ENCODE peak calls at places on chromosome 21, in six cellular contexts. X, H, K, P, E and Q are unnamed samples.

GRCh38 chr21:39562791-39563770 is 49.7 kb upstream of the B3GALT5 start:
- DNase-seq in X (no peak), H (no peak), K (no peak), P (no peak), E (no peak), Q (no peak)

GRCh38 chr21:38351176-38351959 is 94.6 kb downstream of the KCNJ15 start:
- DNase-seq in X (no peak), H (no peak), K (no peak), P (no peak), E (no peak), Q (no peak)

GRCh38 chr21:26977741-26978140 is 10.9 kb upstream of the ADAMTS5 start:
- DNase-seq in X (no peak), H (no peak), K (no peak), P (no peak), E (no peak), Q (no peak)

GRCh38 chr21:25496825-25497482 is 110.3 kb downstream of the MRPL39 start:
- DNase-seq in X (no peak), H (no peak), K (no peak), P (no peak), E (no peak), Q (no peak)

GRCh38 chr21:42299324-42300044 is 15.7 kb downstream of the TFF3 start:
- DNase-seq in X (no peak), H (no peak), K (no peak), P (no peak), E (no peak), Q (peak)

GRCh38 chr21:31099122-31099521 is 60.8 kb upstream of the KRTAP19-8 start:
- DNase-seq in X (no peak), H (no peak), K (no peak), P (no peak), E (no peak), Q (no peak)

GRCh38 chr21:37737996-37738395 is 178.3 kb downstream of the KCNJ6 start:
- DNase-seq in X (no peak), H (no peak), K (no peak), P (no peak), E (no peak), Q (peak)

GRCh38 chr21:14889080-14889805 is 175.6 kb downstream of the NRIP1 start:
- DNase-seq in X (no peak), H (no peak), K (peak), P (no peak), E (no peak), Q (no peak)

GRCh38 chr21:26140185-26140584 is 30.4 kb downstream of the APP start:
- DNase-seq in X (peak), H (peak), K (peak), P (no peak), E (peak), Q (peak)

GRCh38 chr21:43865471-43866181 is 603 bp downstream of the AGPAT3 start:
- DNase-seq in X (no peak), H (peak), K (no peak), P (no peak), E (peak), Q (peak)

GRCh38 chr21:43867936-43868335 is 2.9 kb downstream of the AGPAT3 start:
- DNase-seq in X (no peak), H (no peak), K (peak), P (no peak), E (no peak), Q (no peak)

GRCh38 chr21:43866233-43866632 is 1.2 kb downstream of the AGPAT3 start:
- DNase-seq in X (no peak), H (no peak), K (no peak), P (no peak), E (peak), Q (peak)

GRCh38 chr21:43867332-43867703 is 2.3 kb downstream of the AGPAT3 start:
- DNase-seq in X (no peak), H (no peak), K (no peak), P (no peak), E (no peak), Q (no peak)

DNA sequence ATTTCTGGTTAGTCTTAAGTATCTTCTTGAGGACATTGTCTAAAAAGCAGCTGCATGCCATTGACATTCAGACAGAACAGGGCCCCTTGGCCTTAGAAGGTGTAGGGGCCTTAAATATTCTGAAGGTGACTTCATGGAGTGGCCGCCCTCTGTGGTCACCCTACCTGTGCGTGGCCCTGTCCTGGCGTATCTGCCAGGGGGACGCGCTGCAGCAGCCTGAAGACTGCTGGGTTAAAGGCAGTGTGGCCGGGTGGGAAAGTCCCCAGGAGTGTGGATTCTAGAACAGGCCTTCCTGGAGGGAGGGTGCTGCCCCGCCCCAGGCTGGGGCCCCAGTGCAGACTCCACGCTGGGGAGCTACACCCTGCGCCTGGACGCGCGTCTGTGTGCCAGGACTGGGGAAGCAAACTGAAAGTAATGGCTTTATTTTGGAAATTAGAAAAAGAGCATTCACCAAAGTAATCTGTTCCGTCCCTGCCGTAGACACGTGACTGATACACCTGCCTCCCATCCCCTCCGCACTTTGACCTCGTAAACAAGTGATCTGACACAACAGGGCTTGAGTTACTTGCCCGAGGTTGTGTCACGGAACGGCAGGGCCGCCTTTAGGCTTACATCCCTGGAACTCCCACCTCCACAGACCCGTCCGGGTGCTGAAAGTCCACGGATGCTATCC is 1.8 kb downstream of the AGPAT3 start:
- DNase-seq in X (peak), H (no peak), K (peak), P (peak), E (peak), Q (no peak)
- TF ChIP-seq POLR2A in X (no peak), H (no peak), K (peak), P (peak), E (no peak), Q (no peak)

GRCh38 chr21:45011911-45012660 is 62.3 kb upstream of the ADARB1 start:
- DNase-seq in X (peak), H (peak), K (peak), P (no peak), E (no peak), Q (no peak)
- TF ChIP-seq CTCF in X (peak), H (no peak), K (peak), P (no peak), E (no peak), Q (no peak)

GRCh38 chr21:46189213-46189958 is 5.1 kb upstream of the SPATC1L start:
- DNase-seq in X (peak), H (no peak), K (no peak), P (no peak), E (peak), Q (no peak)
- TF ChIP-seq MYC in X (no peak), H (no peak), K (no peak), P (no peak), E (no peak), Q (no peak)

GRCh38 chr21:29235714-29236197 is 63.0 kb upstream of the BACH1 start:
- DNase-seq in X (no peak), H (no peak), K (no peak), P (peak), E (no peak), Q (no peak)

GRCh38 chr21:29231781-29232548 is 66.8 kb upstream of the BACH1 start:
- DNase-seq in X (no peak), H (no peak), K (no peak), P (no peak), E (no peak), Q (no peak)

GRCh38 chr21:29230541-29231275 is 68.0 kb upstream of the BACH1 start:
- DNase-seq in X (no peak), H (no peak), K (no peak), P (no peak), E (no peak), Q (no peak)

GRCh38 chr21:29233611-29234540 is 64.8 kb upstream of the BACH1 start:
- DNase-seq in X (no peak), H (no peak), K (no peak), P (peak), E (no peak), Q (no peak)

DNA sequence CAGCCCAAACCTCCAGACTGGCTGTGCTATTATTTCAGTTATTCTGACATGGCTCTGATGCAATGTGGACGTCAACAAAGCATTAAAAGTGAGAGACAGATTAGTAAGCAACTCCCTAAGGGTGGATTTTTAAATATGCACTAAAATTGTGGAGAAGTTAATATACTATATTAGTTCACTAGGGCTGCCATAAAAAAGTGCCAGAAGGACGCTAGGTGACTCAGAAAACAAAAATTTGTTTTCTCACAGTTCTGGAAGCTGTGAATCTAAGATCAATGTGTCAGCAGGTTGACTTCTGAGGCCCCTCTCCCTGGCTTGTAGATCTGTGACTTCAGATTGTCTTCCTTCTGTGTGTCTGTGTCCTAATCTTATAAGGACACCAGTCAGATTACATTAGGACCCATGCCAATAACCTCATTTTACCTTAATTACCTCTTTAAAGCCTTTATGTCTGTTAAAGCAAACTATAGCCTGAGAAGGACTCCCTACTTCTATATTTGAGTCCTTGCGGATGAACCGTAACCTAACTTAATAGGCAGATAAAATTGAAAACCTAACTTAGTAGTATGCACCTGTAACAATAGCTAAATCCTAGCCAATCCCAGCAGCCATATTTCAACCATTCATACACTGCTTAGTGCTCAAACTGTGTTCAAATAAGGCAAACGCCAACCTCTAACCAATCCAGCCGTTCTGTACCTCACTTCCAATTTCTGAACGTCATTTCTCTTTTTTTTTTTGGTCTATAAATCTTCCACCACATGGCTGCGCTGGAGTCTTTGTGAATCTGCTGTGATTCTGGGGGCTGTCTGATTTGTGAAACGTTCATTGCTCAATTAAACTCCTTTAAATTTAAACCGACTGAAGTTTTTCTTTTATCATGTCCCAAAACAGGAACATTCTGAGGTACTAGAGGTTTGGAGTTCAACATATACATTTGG is 65.9 kb upstream of the BACH1 start:
- DNase-seq in X (peak), H (no peak), K (no peak), P (no peak), E (peak), Q (peak)
- TF ChIP-seq POLR2A in X (no peak), H (no peak), K (no peak), P (no peak), E (no peak), Q (no peak)

GRCh38 chr21:35503646-35504045 is 454.5 kb upstream of the RUNX1 start:
- DNase-seq in X (peak), H (no peak), K (no peak), P (no peak), E (no peak), Q (peak)

GRCh38 chr21:35504277-35504676 is 455.2 kb upstream of the RUNX1 start:
- DNase-seq in X (no peak), H (no peak), K (no peak), P (no peak), E (peak), Q (no peak)

GRCh38 chr21:35508389-35508888 is 459.3 kb upstream of the RUNX1 start:
- DNase-seq in X (no peak), H (no peak), K (peak), P (no peak), E (peak), Q (peak)

GRCh38 chr21:35505067-35505466 is 456.0 kb upstream of the RUNX1 start:
- DNase-seq in X (no peak), H (no peak), K (no peak), P (no peak), E (no peak), Q (no peak)

GRCh38 chr21:35506352-35506751 is 457.2 kb upstream of the RUNX1 start:
- DNase-seq in X (peak), H (no peak), K (no peak), P (no peak), E (no peak), Q (no peak)
- TF ChIP-seq CTCF in X (no peak), H (no peak), K (no peak), P (no peak), E (no peak), Q (no peak)

GRCh38 chr21:46157396-46157986 is 2.1 kb upstream of the FTCD start:
- DNase-seq in X (no peak), H (no peak), K (no peak), P (no peak), E (no peak), Q (no peak)
- TF ChIP-seq MYC in X (no peak), H (no peak), K (no peak), P (no peak), E (no peak), Q (no peak)

DNA sequence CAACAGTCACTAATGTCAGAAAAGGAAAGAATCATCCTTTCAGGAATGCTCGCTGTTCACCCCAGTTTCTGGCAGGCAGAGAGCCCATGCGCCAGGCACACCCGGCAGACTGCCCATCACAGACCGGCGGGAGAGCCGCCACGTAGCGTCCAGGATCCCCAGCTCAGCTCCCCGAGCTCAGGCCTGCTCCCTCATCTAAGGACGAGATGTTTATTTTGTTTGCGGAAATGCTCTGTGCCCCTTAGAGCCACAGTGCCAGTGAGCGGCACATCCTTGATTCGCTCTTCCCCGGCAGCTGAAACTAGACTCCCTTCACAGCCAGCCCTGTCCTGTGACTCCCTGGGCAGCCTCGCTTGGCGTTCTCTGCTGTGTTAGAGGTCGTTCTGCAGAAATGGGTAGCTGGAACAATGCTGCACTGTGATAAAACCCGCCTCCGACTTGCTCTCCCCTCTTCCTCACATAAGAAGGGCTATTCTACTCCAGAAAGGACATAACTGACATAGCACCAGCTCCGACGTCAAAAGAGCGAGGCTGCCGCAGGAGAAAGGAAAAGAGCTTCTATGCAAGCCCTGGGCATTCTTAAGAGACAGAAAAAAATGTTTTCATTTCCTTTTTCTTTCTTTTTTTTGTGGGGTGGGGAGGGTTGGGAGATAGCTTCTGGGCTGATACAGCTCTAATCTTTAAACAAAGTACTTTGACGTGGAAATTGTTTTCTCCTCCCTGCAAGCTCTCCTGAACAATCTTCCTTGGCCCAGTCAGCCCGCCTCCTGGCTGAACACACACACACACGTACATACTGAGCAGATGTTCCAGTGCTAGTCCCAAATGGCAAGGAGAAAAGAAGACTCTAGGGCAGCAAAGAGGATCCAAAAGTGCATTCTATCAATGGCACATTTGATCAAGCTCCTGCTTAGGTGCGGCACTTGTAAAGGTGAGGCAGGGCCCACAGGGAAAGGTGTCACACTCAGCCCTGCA is 37.2 kb downstream of the MRAP start:
- DNase-seq in X (no peak), H (no peak), K (no peak), P (no peak), E (no peak), Q (no peak)
- TF ChIP-seq POLR2A in X (no peak), H (no peak), K (no peak), P (no peak), E (no peak), Q (no peak)

DNA sequence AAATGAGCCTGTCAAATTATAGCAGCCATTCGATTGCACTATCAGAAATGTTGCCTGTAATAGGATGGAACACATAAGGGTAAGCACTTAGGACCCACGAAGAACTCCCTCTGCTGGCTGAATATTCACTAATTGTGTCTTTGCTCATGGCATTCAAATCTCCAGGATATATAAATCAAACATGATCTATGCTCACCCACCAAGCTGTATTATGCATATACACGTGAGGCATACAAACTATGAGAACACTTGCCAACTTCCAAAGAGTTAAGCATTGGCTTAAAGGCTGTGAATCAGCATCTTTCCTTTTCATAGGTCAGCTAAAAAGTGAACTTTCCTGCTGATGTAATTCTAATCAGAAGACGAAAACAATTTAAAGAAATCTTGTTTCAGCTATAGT is 34.5 kb downstream of the TMPRSS15 start:
- DNase-seq in X (peak), H (no peak), K (peak), P (no peak), E (no peak), Q (peak)
- TF ChIP-seq CTCF in X (no peak), H (no peak), K (no peak), P (no peak), E (no peak), Q (peak)